ENCODE peak calls at places on chromosomes 1 and 21, in ten cellular contexts. O is mammary epithelial cell, S is hepatocyte, J is thoracic aorta, P is AG04450, N is endodermal cell, G is body of pancreas, D is cardiac muscle cell, X is fibroblast of lung, M is dorsolateral prefrontal cortex. Z is an unnamed sample.

GRCh38 chr1:203186091-203186445 is 436 bp downstream of the CHI3L1 start:
- DNase-seq in M (no peak), G (no peak), O (no peak), J (no peak), N (no peak), D (no peak), X (no peak), P (no peak), S (no peak), Z (no peak)

GRCh38 chr1:66563094-66563800 is 29.3 kb downstream of the SGIP1 start:
- DNase-seq in O (peak), D (peak), X (peak), P (peak), J (no peak), M (no peak), G (no peak), S (peak), N (peak), Z (no peak)

GRCh38 chr1:214514032-214514818 is 37.2 kb downstream of the PTPN14 start:
- DNase-seq in S (no peak), N (no peak), M (no peak), G (no peak), D (peak), J (no peak), X (peak), P (no peak), O (no peak), Z (no peak)

GRCh38 chr1:42172394-42173133 is 8.0 kb upstream of the GUCA2A start:
- DNase-seq in D (no peak), S (no peak), J (no peak), M (no peak), P (no peak), G (peak), X (peak), N (peak), O (no peak), Z (no peak)

GRCh38 chr1:41870076-41870562 is 48.6 kb downstream of the HIVEP3 start:
- DNase-seq in N (no peak), D (no peak), P (no peak), O (peak), J (no peak), X (peak), M (no peak), G (no peak), S (no peak), Z (no peak)

GRCh38 chr1:181364801-181365200 is 118.5 kb upstream of the CACNA1E start:
- DNase-seq in N (no peak), O (no peak), G (no peak), J (no peak), P (no peak), M (no peak), D (no peak), X (no peak), S (no peak), Z (no peak)

GRCh38 chr1:6587261-6588005 is 7.6 kb downstream of the ZBTB48 start:
- DNase-seq in M (peak), S (no peak), P (no peak), G (peak), J (no peak), X (no peak), D (no peak), O (peak), N (no peak), Z (no peak)

GRCh38 chr1:174204697-174205308 is 45.5 kb downstream of the RABGAP1L start:
- DNase-seq in S (no peak), X (no peak), D (no peak), J (no peak), O (no peak), N (no peak), P (no peak), M (no peak), G (no peak), Z (no peak)

GRCh38 chr1:8740034-8740449 is 77.4 kb downstream of the RERE start:
- DNase-seq in N (no peak), G (no peak), M (no peak), J (no peak), X (peak), P (peak), S (no peak), D (peak), O (peak), Z (no peak)

GRCh38 chr21:41827951-41828883 is 50.9 kb downstream of the PRDM15 start:
- DNase-seq in S (no peak), D (no peak), G (no peak), O (no peak), M (peak), P (no peak), J (no peak), X (no peak), N (no peak), Z (no peak)

GRCh38 chr1:166084613-166085012 is 82.2 kb downstream of the FAM78B start:
- DNase-seq in P (no peak), O (no peak), D (no peak), M (no peak), X (no peak), S (no peak), G (no peak), N (no peak), J (no peak), Z (no peak)

GRCh38 chr1:26234644-26235384 is 814 bp downstream of the CEP85 start:
- DNase-seq in M (no peak), O (peak), P (no peak), S (peak), N (no peak), J (no peak), X (peak), D (peak), G (no peak), Z (peak)

GRCh38 chr1:77540501-77541161 is 141.8 kb downstream of the ZZZ3 start:
- DNase-seq in D (peak), O (peak), G (no peak), S (no peak), N (no peak), M (no peak), J (no peak), X (peak), P (no peak), Z (no peak)

GRCh38 chr1:164588388-164589341 is 29.7 kb downstream of the PBX1 start:
- DNase-seq in G (peak), M (peak), P (peak), O (no peak), X (peak), J (no peak), N (peak), D (peak), S (peak), Z (no peak)

GRCh38 chr1:46204406-46204742 is 1.2 kb downstream of the LURAP1 start:
- DNase-seq in O (no peak), D (no peak), X (no peak), N (no peak), S (no peak), J (no peak), P (no peak), M (no peak), G (no peak), Z (no peak)

GRCh38 chr1:94974824-94975223 is 47.9 kb upstream of the CNN3 start:
- DNase-seq in M (no peak), G (no peak), X (peak), N (no peak), D (no peak), O (peak), J (no peak), P (no peak), S (no peak), Z (no peak)

GRCh38 chr1:94976996-94977548 is 50.2 kb upstream of the CNN3 start:
- DNase-seq in S (no peak), X (no peak), J (no peak), N (no peak), G (no peak), P (no peak), D (no peak), M (no peak), O (no peak), Z (no peak)

GRCh38 chr1:94973271-94973922 is 46.5 kb upstream of the CNN3 start:
- DNase-seq in X (no peak), N (no peak), M (no peak), O (no peak), D (no peak), S (no peak), J (no peak), G (no peak), P (no peak), Z (no peak)

GRCh38 chr1:94971491-94971924 is 44.6 kb upstream of the CNN3 start:
- DNase-seq in O (peak), M (no peak), P (no peak), D (no peak), G (no peak), J (no peak), S (no peak), N (no peak), X (peak), Z (no peak)

GRCh38 chr1:94974224-94974623 is 47.3 kb upstream of the CNN3 start:
- DNase-seq in M (no peak), N (no peak), P (no peak), S (no peak), G (no peak), J (no peak), D (peak), X (peak), O (no peak), Z (no peak)
- H3K27ac ChIP-seq in M (no peak), N (no peak), P (no peak), S (peak), G (no peak), J (no peak), D (no peak), X (peak), O (peak), Z (no peak)

DNA sequence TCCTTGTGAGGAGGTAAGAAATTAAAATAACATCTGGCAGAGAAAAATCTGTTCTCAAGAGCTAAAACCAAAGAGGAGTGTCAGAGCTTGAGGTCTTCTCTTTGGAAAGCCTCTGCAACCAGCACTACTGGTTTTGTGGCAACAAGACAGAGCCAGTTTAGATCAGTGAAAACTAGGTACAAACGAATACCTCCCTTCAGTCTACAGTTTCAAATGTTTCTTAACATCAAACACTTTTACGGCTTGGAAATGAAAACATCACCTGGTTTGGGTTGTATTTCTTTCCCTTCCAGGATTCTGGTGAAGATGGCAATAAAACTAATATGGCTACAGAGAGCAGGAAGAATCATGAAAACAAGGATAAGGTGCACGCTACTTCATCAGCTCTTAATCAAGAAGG is 339.3 kb upstream of the ESRRG start:
- DNase-seq in X (no peak), D (no peak), N (no peak), M (no peak), O (no peak), P (no peak), S (no peak), G (no peak), J (no peak), Z (no peak)
- TF ChIP-seq CTCF in X (no peak), D (no peak), N (no peak), M (no peak), O (no peak), P (no peak), S (no peak), G (no peak), J (no peak), Z (no peak)

DNA sequence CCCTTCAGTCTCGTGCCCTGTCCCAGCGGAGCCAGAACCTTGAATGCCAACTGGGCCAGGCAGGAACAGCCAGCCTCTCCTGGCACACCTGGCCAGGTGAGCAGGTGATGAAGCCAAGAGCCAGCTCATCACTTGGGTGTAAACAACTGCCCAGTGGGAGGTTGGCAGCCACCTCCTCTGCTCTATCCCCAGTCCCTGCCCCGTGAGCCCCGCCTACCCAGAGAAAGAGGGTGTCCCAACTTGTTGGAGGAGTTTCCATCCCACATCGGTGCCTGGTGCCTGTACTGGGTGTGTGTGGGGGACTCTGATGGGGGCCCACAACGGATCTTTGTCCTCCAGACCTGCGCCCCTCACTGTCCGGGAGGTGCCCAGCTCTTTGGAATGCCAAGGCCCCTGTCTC is 17.8 kb upstream of the FAM131C start:
- DNase-seq in J (no peak), X (no peak), P (no peak), N (peak), D (no peak), O (peak), S (no peak), G (peak), M (no peak), Z (no peak)
- H3K27ac ChIP-seq in J (no peak), X (no peak), P (no peak), N (no peak), D (no peak), O (no peak), S (no peak), G (peak), M (no peak), Z (no peak)

DNA sequence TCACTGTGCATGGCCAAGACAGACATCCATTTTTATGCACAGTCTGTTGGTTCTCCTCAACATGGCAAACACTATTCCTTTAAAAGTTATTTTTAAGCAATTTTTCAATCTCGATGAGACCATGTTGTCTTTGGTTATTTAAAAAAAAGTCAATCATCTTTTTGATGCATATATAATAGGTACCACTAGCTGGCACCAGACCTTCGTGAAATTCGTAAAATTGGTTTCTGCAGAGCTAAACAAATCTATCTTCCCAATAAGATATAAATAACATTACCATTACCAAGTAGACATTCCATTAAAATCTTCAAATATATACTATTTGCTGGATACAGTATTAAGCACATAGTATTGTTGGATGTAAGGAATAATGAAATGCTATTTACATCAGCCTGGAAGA is 220.0 kb upstream of the GREM2 start:
- DNase-seq in P (no peak), G (no peak), M (no peak), X (no peak), S (no peak), D (no peak), J (no peak), O (no peak), N (no peak), Z (no peak)
- TF ChIP-seq CTCF in P (peak), G (no peak), M (peak), X (no peak), S (no peak), D (no peak), J (no peak), O (no peak), N (no peak), Z (no peak)

GRCh38 chr1:204712718-204713430 is 27.3 kb upstream of the LRRN2 start:
- DNase-seq in O (no peak), X (no peak), G (no peak), P (no peak), D (no peak), M (no peak), J (no peak), N (no peak), S (no peak), Z (no peak)
- H3K27ac ChIP-seq in O (no peak), X (no peak), G (no peak), P (no peak), D (no peak), M (no peak), J (no peak), N (no peak), S (peak), Z (no peak)

GRCh38 chr1:161159915-161160248 is 582 bp downstream of the USP21 start:
- DNase-seq in N (no peak), G (no peak), M (no peak), O (no peak), D (no peak), P (no peak), J (no peak), X (no peak), S (no peak), Z (no peak)

GRCh38 chr1:161160763-161161162 is 1.5 kb downstream of the USP21 start:
- DNase-seq in M (no peak), S (no peak), D (no peak), P (no peak), N (no peak), O (no peak), J (no peak), X (no peak), G (no peak), Z (no peak)

GRCh38 chr1:161158316-161159016 is 834 bp upstream of the USP21 start:
- DNase-seq in N (no peak), P (no peak), D (no peak), M (no peak), G (no peak), J (no peak), S (no peak), O (no peak), X (no peak), Z (no peak)

GRCh38 chr1:161157867-161158266 is 1.4 kb upstream of the USP21 start:
- DNase-seq in J (no peak), X (no peak), N (no peak), S (no peak), G (no peak), D (no peak), P (no peak), M (no peak), O (no peak), Z (no peak)

GRCh38 chr1:161159087-161159914 is at the start of gene USP21:
- DNase-seq in D (peak), N (peak), M (peak), P (peak), O (peak), G (peak), S (peak), J (peak), X (peak), Z (peak)
- TF ChIP-seq CTCF in D (peak), N (peak), M (peak), P (peak), O (peak), G (peak), S (peak), J (no peak), X (peak), Z (no peak)

Z was measured in CD4-positive, alpha-beta T cell.